ENCODE peak calls at places on chromosomes 4 and X, in ten cellular contexts. C is astrocyte, J is PC-9, I is HCT116, D is GM23248, Q is PC-3, K is fibroblast of lung, B is MM.1S, X is mammary epithelial cell, P is endothelial cell of umbilical vein. O is an unnamed sample.

GRCh38 chrX:148501121-148502066 is 977 bp downstream of the AFF2 start:
- DNase-seq in P (no peak), X (peak), Q (no peak), B (peak), C (no peak), K (no peak), J (no peak), I (no peak), D (no peak), O (no peak)

GRCh38 chrX:348461-349117 is 30.0 kb upstream of the GTPBP6 start:
- DNase-seq in C (no peak), Q (no peak), D (no peak), K (no peak), I (no peak), P (no peak), B (no peak), J (no peak), X (no peak), O (no peak)

GRCh38 chr4:96916731-96917130 is 1076.8 kb downstream of the PDHA2 start:
- DNase-seq in K (no peak), X (no peak), B (no peak), P (no peak), Q (no peak), D (no peak), J (no peak), C (no peak), I (no peak), O (no peak)

GRCh38 chr4:185932491-185932890 is 120.5 kb upstream of the SORBS2 start:
- DNase-seq in X (no peak), D (no peak), K (no peak), C (peak), I (no peak), P (no peak), Q (no peak), B (no peak), J (no peak), O (no peak)

GRCh38 chr4:121958777-121959176 is 6.9 kb upstream of the TRPC3 start:
- DNase-seq in D (no peak), P (no peak), J (no peak), K (no peak), C (no peak), Q (no peak), I (no peak), X (no peak), B (no peak), O (no peak)

GRCh38 chrX:17828156-17828555 is 32.9 kb downstream of the RAI2 start:
- DNase-seq in C (no peak), K (no peak), J (no peak), D (no peak), P (no peak), I (no peak), X (no peak), Q (no peak), B (no peak), O (no peak)

GRCh38 chrX:100649550-100650356 is 5.8 kb downstream of the SRPX2 start:
- DNase-seq in J (peak), P (peak), K (peak), D (peak), C (peak), X (peak), Q (peak), I (no peak), B (no peak), O (peak)

GRCh38 chrX:150291014-150291413 is 72.1 kb upstream of the MAMLD1 start:
- DNase-seq in B (no peak), Q (peak), K (no peak), I (no peak), P (no peak), J (peak), D (no peak), X (peak), C (no peak), O (no peak)

GRCh38 chr4:52911684-52912294 is 49.7 kb downstream of the RASL11B start:
- DNase-seq in J (peak), P (peak), X (peak), K (peak), C (peak), Q (peak), I (peak), B (peak), D (peak), O (peak)

GRCh38 chr4:186472948-186473347 is 82.4 kb downstream of the MTNR1A start:
- DNase-seq in K (peak), I (peak), P (no peak), J (no peak), Q (peak), C (peak), D (peak), X (peak), B (peak), O (peak)

GRCh38 chrX:153829799-153830631 is at the start of gene PDZD4:
- DNase-seq in Q (no peak), X (no peak), B (no peak), P (no peak), J (no peak), D (peak), K (no peak), I (no peak), C (no peak), O (no peak)

GRCh38 chr4:56804551-56804950 is 16.9 kb downstream of the SPINK2 start:
- DNase-seq in B (peak), X (peak), C (peak), I (no peak), K (no peak), Q (no peak), J (no peak), P (no peak), D (peak), O (no peak)

GRCh38 chr4:7652451-7652871 is 217.7 kb upstream of the PSAPL1 start:
- DNase-seq in K (peak), I (no peak), Q (no peak), B (no peak), C (peak), D (no peak), X (no peak), J (no peak), P (no peak), O (no peak)

GRCh38 chr4:147580396-147580795 is 36.8 kb upstream of the TMEM184C start:
- DNase-seq in I (no peak), P (peak), D (peak), J (no peak), C (peak), B (no peak), X (peak), Q (peak), K (no peak), O (no peak)

GRCh38 chrX:101932249-101932570 is 383 bp upstream of the ZMAT1 start:
- DNase-seq in K (no peak), I (no peak), Q (no peak), P (no peak), C (no peak), X (no peak), J (no peak), D (no peak), B (no peak), O (no peak)

GRCh38 chr4:83219344-83219990 is 65.1 kb downstream of the COQ2 start:
- DNase-seq in K (no peak), Q (no peak), P (peak), B (peak), I (no peak), C (peak), D (peak), J (no peak), X (peak), O (no peak)

GRCh38 chr4:167171928-167172327 is 62.4 kb downstream of the SPOCK3 start:
- DNase-seq in J (no peak), D (no peak), K (no peak), B (no peak), P (no peak), X (no peak), C (no peak), I (no peak), Q (no peak), O (no peak)

GRCh38 chrX:144494069-144494468 is 610.2 kb downstream of the UBE2NL start:
- DNase-seq in X (no peak), I (no peak), K (no peak), C (no peak), Q (peak), P (no peak), B (no peak), J (no peak), D (no peak), O (no peak)

GRCh38 chrX:113759422-113759821 is 824.5 kb upstream of the HTR2C start:
- DNase-seq in C (no peak), D (no peak), Q (no peak), K (no peak), B (peak), X (no peak), J (no peak), P (no peak), I (no peak), O (no peak)

GRCh38 chr4:108991929-108992328 is 229.1 kb upstream of the ETNPPL start:
- DNase-seq in B (no peak), P (no peak), K (peak), C (peak), Q (no peak), D (peak), J (no peak), I (no peak), X (peak), O (peak)

GRCh38 chr4:36489798-36490197 is 208.4 kb downstream of the DTHD1 start:
- DNase-seq in X (no peak), B (no peak), P (no peak), D (no peak), I (no peak), C (no peak), K (no peak), J (no peak), Q (no peak), O (no peak)

GRCh38 chr4:2598661-2599654 is 62.5 kb downstream of the FAM193A start:
- DNase-seq in J (no peak), I (no peak), C (no peak), B (peak), D (peak), X (no peak), K (peak), Q (no peak), P (peak), O (no peak)

GRCh38 chr4:80202784-80203553 is 5.7 kb downstream of the PRDM8 start:
- DNase-seq in K (no peak), P (peak), X (no peak), J (no peak), Q (no peak), I (no peak), B (peak), C (no peak), D (peak), O (no peak)

GRCh38 chrX:5113128-5113527 is 1115.5 kb downstream of the NLGN4X start:
- DNase-seq in J (peak), P (no peak), C (no peak), B (peak), D (no peak), I (no peak), Q (peak), X (peak), K (no peak), O (peak)

GRCh38 chrX:46920235-46920634 is 8.0 kb downstream of the JADE3 start:
- DNase-seq in I (no peak), B (no peak), C (no peak), X (no peak), K (no peak), D (no peak), P (no peak), Q (no peak), J (no peak), O (no peak)

GRCh38 chr4:163157157-163157556 is 9.5 kb downstream of the NAF1 start:
- DNase-seq in X (peak), J (no peak), I (no peak), C (peak), D (peak), B (no peak), K (peak), P (no peak), Q (no peak), O (no peak)

GRCh38 chr4:168830777-168831512 is 179.1 kb downstream of the CBR4 start:
- DNase-seq in C (no peak), K (no peak), X (no peak), Q (peak), D (peak), J (no peak), B (no peak), I (no peak), P (no peak), O (peak)

GRCh38 chr4:168831919-168832745 is 177.9 kb downstream of the CBR4 start:
- DNase-seq in I (peak), Q (peak), X (peak), K (peak), C (peak), J (peak), D (peak), P (peak), B (peak), O (peak)

GRCh38 chr4:168832746-168833575 is 177.1 kb downstream of the CBR4 start:
- DNase-seq in P (peak), B (no peak), C (no peak), D (peak), I (no peak), Q (no peak), K (no peak), J (no peak), X (peak), O (no peak)

GRCh38 chr4:168835880-168836454 is 174.1 kb downstream of the CBR4 start:
- DNase-seq in J (no peak), K (no peak), X (no peak), D (no peak), P (no peak), I (no peak), Q (no peak), B (no peak), C (no peak), O (no peak)

GRCh38 chr4:168831585-168831918 is 178.5 kb downstream of the CBR4 start:
- DNase-seq in Q (no peak), I (no peak), X (no peak), C (no peak), K (no peak), J (no peak), D (peak), P (no peak), B (no peak), O (no peak)
- TF ChIP-seq EZH2 in Q (no peak), I (no peak), X (no peak), C (no peak), K (no peak), J (no peak), D (no peak), P (no peak), B (no peak), O (no peak)

GRCh38 chr4:173494013-173494970 is 35.7 kb downstream of the HAND2 start:
- DNase-seq in K (peak), D (peak), Q (peak), X (peak), B (peak), P (peak), J (no peak), C (peak), I (peak), O (peak)
- TF ChIP-seq EZH2 in K (no peak), D (no peak), Q (no peak), X (no peak), B (no peak), P (peak), J (no peak), C (no peak), I (no peak), O (no peak)

GRCh38 chrX:41429592-41429991 is 17.6 kb upstream of the NYX start:
- DNase-seq in X (no peak), J (no peak), B (no peak), K (no peak), Q (no peak), C (no peak), I (no peak), P (no peak), D (no peak), O (no peak)
- TF ChIP-seq EZH2 in X (no peak), J (no peak), B (no peak), K (no peak), Q (no peak), C (no peak), I (no peak), P (no peak), D (no peak), O (no peak)

DNA sequence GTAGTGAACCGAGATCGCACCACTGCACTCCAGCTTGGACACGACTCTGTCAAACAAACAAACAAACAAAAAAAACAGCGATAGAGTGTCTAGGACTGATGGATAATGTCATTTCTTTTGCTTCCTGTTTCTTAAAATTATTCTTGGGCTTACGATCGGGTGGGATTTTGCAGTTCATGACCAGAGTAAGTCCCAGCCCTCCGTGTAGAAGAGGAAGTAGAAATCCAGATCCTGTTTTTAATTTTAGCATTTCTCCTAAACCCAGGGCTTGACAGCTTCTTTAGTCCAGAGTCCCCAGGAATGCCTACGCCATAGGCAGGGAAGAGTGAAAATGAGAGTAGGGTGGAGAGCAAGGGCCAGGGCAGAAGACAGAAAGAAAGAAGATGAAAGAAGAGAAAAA is 94.3 kb downstream of the HPRT1 start:
- DNase-seq in P (no peak), I (no peak), K (no peak), C (no peak), B (no peak), Q (no peak), X (no peak), D (no peak), J (no peak), O (no peak)
- TF ChIP-seq EZH2 in P (no peak), I (no peak), K (no peak), C (no peak), B (no peak), Q (no peak), X (no peak), D (no peak), J (no peak), O (no peak)

GRCh38 chrX:40107291-40108083 is 9.7 kb upstream of the BCOR start:
- DNase-seq in P (peak), C (no peak), I (peak), Q (peak), X (no peak), K (no peak), J (peak), D (peak), B (peak), O (peak)
- TF ChIP-seq EZH2 in P (no peak), C (no peak), I (no peak), Q (no peak), X (no peak), K (no peak), J (no peak), D (no peak), B (no peak), O (no peak)

O was measured in A673.